ENCODE peak calls at places on chromosomes 3 and 15, in five cellular contexts. P is lower leg skin, D is lung microvascular endothelial cell, B is RPMI8226, K is AML-193. V is an unnamed sample.

GRCh38 chr15:78878356-78878755 is 5.7 kb downstream of the MORF4L1 start:
- DNase-seq in B (no peak), P (no peak), K (no peak), D (no peak), V (no peak)

GRCh38 chr3:59812188-59812587 is 762.4 kb upstream of the CFAP20DC start:
- DNase-seq in P (no peak), B (no peak), K (no peak), D (no peak), V (no peak)

GRCh38 chr15:64000183-64000710 is 46.0 kb downstream of the DAPK2 start:
- DNase-seq in P (no peak), K (no peak), D (no peak), B (no peak), V (no peak)

GRCh38 chr15:89051875-89052274 is 36.4 kb upstream of the ABHD2 start:
- DNase-seq in D (peak), K (no peak), B (no peak), P (no peak), V (peak)

GRCh38 chr3:100928638-100929428 is 64.4 kb downstream of the ABI3BP start:
- DNase-seq in D (peak), P (peak), K (no peak), B (no peak), V (peak)

GRCh38 chr15:68334661-68335124 is 57.1 kb downstream of the FEM1B start:
- DNase-seq in D (no peak), K (no peak), B (no peak), P (no peak), V (peak)

GRCh38 chr3:172258616-172259015 is 189.6 kb downstream of the GHSR start:
- DNase-seq in P (no peak), K (no peak), D (no peak), B (no peak), V (no peak)

GRCh38 chr15:70882361-70882760 is 9.9 kb downstream of the THAP10 start:
- DNase-seq in B (no peak), K (no peak), P (no peak), D (no peak), V (no peak)

GRCh38 chr3:12237912-12238650 is 50.8 kb upstream of the PPARG start:
- DNase-seq in K (no peak), B (no peak), P (no peak), D (no peak), V (no peak)

GRCh38 chr3:62481972-62482371 is 108.6 kb upstream of the FEZF2 start:
- DNase-seq in B (no peak), D (no peak), P (no peak), K (no peak), V (no peak)

GRCh38 chr3:184361932-184362667 is 590 bp downstream of the POLR2H start:
- DNase-seq in D (no peak), P (peak), B (peak), K (peak), V (no peak)